ENCODE peak calls at places on chromosome 7, in six cellular contexts. One of them, this sample, is unnamed.

GRCh38 chr7:74430961-74431466 is 22.7 kb upstream of the GTF2IRD1 start:
- DNase-seq in neuronal stem cell: no peak
- DNase-seq in SJSA1: no peak
- DNase-seq in CD8-positive, alpha-beta memory T cell: no peak
- DNase-seq in psoas muscle: no peak
- DNase-seq in CD4-positive, alpha-beta memory T cell: no peak
- DNase-seq in this sample: peak

GRCh38 chr7:69412331-69413146 is 185.7 kb upstream of the AUTS2 start:
- DNase-seq in neuronal stem cell: no peak
- DNase-seq in SJSA1: no peak
- DNase-seq in CD8-positive, alpha-beta memory T cell: peak
- DNase-seq in psoas muscle: peak
- DNase-seq in CD4-positive, alpha-beta memory T cell: no peak
- DNase-seq in this sample: no peak

GRCh38 chr7:9718071-9718470 is 1255.6 kb upstream of the PHF14 start:
- DNase-seq in neuronal stem cell: no peak
- DNase-seq in SJSA1: no peak
- DNase-seq in CD8-positive, alpha-beta memory T cell: no peak
- DNase-seq in psoas muscle: no peak
- DNase-seq in CD4-positive, alpha-beta memory T cell: no peak
- DNase-seq in this sample: no peak

GRCh38 chr7:132758983-132759382 is 182.7 kb upstream of the PLXNA4 start:
- DNase-seq in neuronal stem cell: no peak
- DNase-seq in SJSA1: no peak
- DNase-seq in CD8-positive, alpha-beta memory T cell: no peak
- DNase-seq in psoas muscle: no peak
- DNase-seq in CD4-positive, alpha-beta memory T cell: no peak
- DNase-seq in this sample: no peak

GRCh38 chr7:117269417-117269816 is 53.4 kb downstream of the WNT2 start:
- DNase-seq in neuronal stem cell: no peak
- DNase-seq in SJSA1: no peak
- DNase-seq in CD8-positive, alpha-beta memory T cell: no peak
- DNase-seq in psoas muscle: no peak
- DNase-seq in CD4-positive, alpha-beta memory T cell: no peak
- DNase-seq in this sample: no peak

GRCh38 chr7:100763556-100764140 is 30.3 kb downstream of the ZAN start:
- DNase-seq in neuronal stem cell: no peak
- DNase-seq in SJSA1: no peak
- DNase-seq in CD8-positive, alpha-beta memory T cell: no peak
- DNase-seq in psoas muscle: no peak
- DNase-seq in CD4-positive, alpha-beta memory T cell: no peak
- DNase-seq in this sample: no peak

GRCh38 chr7:124489925-124490324 is 275.7 kb downstream of the GPR37 start:
- DNase-seq in neuronal stem cell: no peak
- DNase-seq in SJSA1: no peak
- DNase-seq in CD8-positive, alpha-beta memory T cell: no peak
- DNase-seq in psoas muscle: no peak
- DNase-seq in CD4-positive, alpha-beta memory T cell: no peak
- DNase-seq in this sample: no peak

GRCh38 chr7:43586251-43586900 is 3.5 kb downstream of the STK17A start:
- DNase-seq in neuronal stem cell: no peak
- DNase-seq in SJSA1: no peak
- DNase-seq in CD8-positive, alpha-beta memory T cell: no peak
- DNase-seq in psoas muscle: no peak
- DNase-seq in CD4-positive, alpha-beta memory T cell: peak
- DNase-seq in this sample: no peak

GRCh38 chr7:32511791-32512190 is 16.5 kb downstream of the AVL9 start:
- DNase-seq in neuronal stem cell: no peak
- DNase-seq in SJSA1: no peak
- DNase-seq in CD8-positive, alpha-beta memory T cell: no peak
- DNase-seq in psoas muscle: no peak
- DNase-seq in CD4-positive, alpha-beta memory T cell: no peak
- DNase-seq in this sample: no peak

GRCh38 chr7:99046722-99047121 is 97.2 kb downstream of the SMURF1 start:
- DNase-seq in neuronal stem cell: no peak
- DNase-seq in SJSA1: no peak
- DNase-seq in CD8-positive, alpha-beta memory T cell: no peak
- DNase-seq in psoas muscle: no peak
- DNase-seq in CD4-positive, alpha-beta memory T cell: no peak
- DNase-seq in this sample: no peak

GRCh38 chr7:106573125-106573663 is 87.8 kb downstream of the CCDC71L start:
- DNase-seq in neuronal stem cell: no peak
- DNase-seq in SJSA1: no peak
- DNase-seq in CD8-positive, alpha-beta memory T cell: no peak
- DNase-seq in psoas muscle: no peak
- DNase-seq in CD4-positive, alpha-beta memory T cell: no peak
- DNase-seq in this sample: no peak

GRCh38 chr7:75638607-75639070 is 100.1 kb downstream of the HIP1 start:
- DNase-seq in neuronal stem cell: peak
- DNase-seq in SJSA1: peak
- DNase-seq in CD8-positive, alpha-beta memory T cell: no peak
- DNase-seq in psoas muscle: peak
- DNase-seq in CD4-positive, alpha-beta memory T cell: no peak
- DNase-seq in this sample: peak

GRCh38 chr7:50703654-50704053 is 79.0 kb downstream of the GRB10 start:
- DNase-seq in neuronal stem cell: no peak
- DNase-seq in SJSA1: no peak
- DNase-seq in CD8-positive, alpha-beta memory T cell: no peak
- DNase-seq in psoas muscle: no peak
- DNase-seq in CD4-positive, alpha-beta memory T cell: no peak
- DNase-seq in this sample: no peak

GRCh38 chr7:131289051-131289450 is 38.6 kb upstream of the MKLN1 start:
- DNase-seq in neuronal stem cell: no peak
- DNase-seq in SJSA1: no peak
- DNase-seq in CD8-positive, alpha-beta memory T cell: no peak
- DNase-seq in psoas muscle: no peak
- DNase-seq in CD4-positive, alpha-beta memory T cell: no peak
- DNase-seq in this sample: no peak

GRCh38 chr7:47091141-47091540 is 490.8 kb downstream of the TNS3 start:
- DNase-seq in neuronal stem cell: no peak
- DNase-seq in SJSA1: no peak
- DNase-seq in CD8-positive, alpha-beta memory T cell: no peak
- DNase-seq in psoas muscle: no peak
- DNase-seq in CD4-positive, alpha-beta memory T cell: no peak
- DNase-seq in this sample: no peak

GRCh38 chr7:6476596-6477374 is 29.0 kb upstream of the DAGLB start:
- DNase-seq in neuronal stem cell: no peak
- DNase-seq in SJSA1: no peak
- DNase-seq in CD8-positive, alpha-beta memory T cell: no peak
- DNase-seq in psoas muscle: no peak
- DNase-seq in CD4-positive, alpha-beta memory T cell: no peak
- DNase-seq in this sample: no peak

GRCh38 chr7:52270301-52270700 is 765.1 kb upstream of the POM121L12 start:
- DNase-seq in neuronal stem cell: no peak
- DNase-seq in SJSA1: no peak
- DNase-seq in CD8-positive, alpha-beta memory T cell: no peak
- DNase-seq in psoas muscle: no peak
- DNase-seq in CD4-positive, alpha-beta memory T cell: no peak
- DNase-seq in this sample: no peak

GRCh38 chr7:122619664-122620063 is 79.3 kb downstream of the RNF133 start:
- DNase-seq in neuronal stem cell: no peak
- DNase-seq in SJSA1: no peak
- DNase-seq in CD8-positive, alpha-beta memory T cell: no peak
- DNase-seq in psoas muscle: no peak
- DNase-seq in CD4-positive, alpha-beta memory T cell: no peak
- DNase-seq in this sample: no peak

GRCh38 chr7:5218564-5219360 is 28.7 kb downstream of the WIPI2 start:
- DNase-seq in neuronal stem cell: no peak
- DNase-seq in SJSA1: no peak
- DNase-seq in CD8-positive, alpha-beta memory T cell: no peak
- DNase-seq in psoas muscle: no peak
- DNase-seq in CD4-positive, alpha-beta memory T cell: no peak
- DNase-seq in this sample: no peak

GRCh38 chr7:45294559-45294958 is 137.0 kb downstream of the RAMP3 start:
- DNase-seq in neuronal stem cell: no peak
- DNase-seq in SJSA1: no peak
- DNase-seq in CD8-positive, alpha-beta memory T cell: no peak
- DNase-seq in psoas muscle: no peak
- DNase-seq in CD4-positive, alpha-beta memory T cell: no peak
- DNase-seq in this sample: no peak

GRCh38 chr7:101094791-101095375 is 9.6 kb downstream of the TRIM56 start:
- DNase-seq in neuronal stem cell: no peak
- DNase-seq in SJSA1: peak
- DNase-seq in CD8-positive, alpha-beta memory T cell: no peak
- DNase-seq in psoas muscle: peak
- DNase-seq in CD4-positive, alpha-beta memory T cell: no peak
- DNase-seq in this sample: no peak

GRCh38 chr7:17941171-17941490 is 837 bp upstream of the SNX13 start:
- DNase-seq in neuronal stem cell: no peak
- DNase-seq in SJSA1: no peak
- DNase-seq in CD8-positive, alpha-beta memory T cell: no peak
- DNase-seq in psoas muscle: no peak
- DNase-seq in CD4-positive, alpha-beta memory T cell: peak
- DNase-seq in this sample: no peak
- H3K27ac ChIP-seq in neuronal stem cell: no peak
- H3K27ac ChIP-seq in SJSA1: no peak
- H3K27ac ChIP-seq in CD8-positive, alpha-beta memory T cell: peak
- H3K27ac ChIP-seq in psoas muscle: peak
- H3K27ac ChIP-seq in CD4-positive, alpha-beta memory T cell: peak
- H3K27ac ChIP-seq in this sample: peak

DNA sequence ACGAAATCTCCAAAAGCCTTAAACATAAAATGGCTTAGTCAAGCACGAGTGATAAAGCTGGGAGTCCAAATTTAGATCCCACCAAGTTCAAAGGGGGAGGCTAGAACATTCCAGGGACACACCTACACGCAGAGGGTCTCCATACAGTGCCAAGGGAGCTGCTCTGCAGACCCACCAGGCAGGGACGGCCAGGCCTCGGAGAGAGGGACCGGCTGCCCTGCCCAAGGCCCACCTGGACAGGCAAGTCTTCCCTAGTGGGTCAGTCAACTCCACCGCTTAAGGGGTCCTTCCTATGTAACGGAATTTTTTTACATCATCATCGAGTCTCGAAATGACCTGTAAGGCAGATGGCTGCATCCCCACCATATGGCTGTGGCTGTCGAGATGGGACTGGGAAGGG is 28.5 kb downstream of the AMZ1 start:
- DNase-seq in neuronal stem cell: no peak
- DNase-seq in SJSA1: no peak
- DNase-seq in CD8-positive, alpha-beta memory T cell: no peak
- DNase-seq in psoas muscle: no peak
- DNase-seq in CD4-positive, alpha-beta memory T cell: no peak
- DNase-seq in this sample: no peak
- H3K27ac ChIP-seq in neuronal stem cell: no peak
- H3K27ac ChIP-seq in SJSA1: no peak
- H3K27ac ChIP-seq in CD8-positive, alpha-beta memory T cell: peak
- H3K27ac ChIP-seq in psoas muscle: no peak
- H3K27ac ChIP-seq in CD4-positive, alpha-beta memory T cell: no peak
- H3K27ac ChIP-seq in this sample: no peak

GRCh38 chr7:22572292-22572691 is 72.3 kb upstream of the STEAP1B start:
- DNase-seq in neuronal stem cell: no peak
- DNase-seq in SJSA1: peak
- DNase-seq in CD8-positive, alpha-beta memory T cell: no peak
- DNase-seq in psoas muscle: no peak
- DNase-seq in CD4-positive, alpha-beta memory T cell: no peak
- DNase-seq in this sample: no peak

GRCh38 chr7:22569586-22570321 is 69.8 kb upstream of the STEAP1B start:
- DNase-seq in neuronal stem cell: no peak
- DNase-seq in SJSA1: no peak
- DNase-seq in CD8-positive, alpha-beta memory T cell: no peak
- DNase-seq in psoas muscle: no peak
- DNase-seq in CD4-positive, alpha-beta memory T cell: no peak
- DNase-seq in this sample: no peak

GRCh38 chr7:22574756-22575517 is 74.9 kb upstream of the STEAP1B start:
- DNase-seq in neuronal stem cell: no peak
- DNase-seq in SJSA1: no peak
- DNase-seq in CD8-positive, alpha-beta memory T cell: no peak
- DNase-seq in psoas muscle: no peak
- DNase-seq in CD4-positive, alpha-beta memory T cell: no peak
- DNase-seq in this sample: no peak

GRCh38 chr7:22571776-22572175 is 71.8 kb upstream of the STEAP1B start:
- DNase-seq in neuronal stem cell: no peak
- DNase-seq in SJSA1: no peak
- DNase-seq in CD8-positive, alpha-beta memory T cell: no peak
- DNase-seq in psoas muscle: no peak
- DNase-seq in CD4-positive, alpha-beta memory T cell: no peak
- DNase-seq in this sample: no peak

GRCh38 chr7:22572937-22573336 is 72.9 kb upstream of the STEAP1B start:
- DNase-seq in neuronal stem cell: no peak
- DNase-seq in SJSA1: peak
- DNase-seq in CD8-positive, alpha-beta memory T cell: no peak
- DNase-seq in psoas muscle: no peak
- DNase-seq in CD4-positive, alpha-beta memory T cell: no peak
- DNase-seq in this sample: no peak
- H3K27ac ChIP-seq in neuronal stem cell: no peak
- H3K27ac ChIP-seq in SJSA1: peak
- H3K27ac ChIP-seq in CD8-positive, alpha-beta memory T cell: no peak
- H3K27ac ChIP-seq in psoas muscle: no peak
- H3K27ac ChIP-seq in CD4-positive, alpha-beta memory T cell: no peak
- H3K27ac ChIP-seq in this sample: no peak

GRCh38 chr7:151896486-151896885 is 19.6 kb upstream of the PRKAG2 start:
- DNase-seq in neuronal stem cell: no peak
- DNase-seq in SJSA1: no peak
- DNase-seq in CD8-positive, alpha-beta memory T cell: no peak
- DNase-seq in psoas muscle: no peak
- DNase-seq in CD4-positive, alpha-beta memory T cell: no peak
- DNase-seq in this sample: no peak

GRCh38 chr7:151895008-151895661 is 18.2 kb upstream of the PRKAG2 start:
- DNase-seq in neuronal stem cell: no peak
- DNase-seq in SJSA1: peak
- DNase-seq in CD8-positive, alpha-beta memory T cell: no peak
- DNase-seq in psoas muscle: no peak
- DNase-seq in CD4-positive, alpha-beta memory T cell: no peak
- DNase-seq in this sample: no peak

GRCh38 chr7:151897201-151897711 is 20.3 kb upstream of the PRKAG2 start:
- DNase-seq in neuronal stem cell: no peak
- DNase-seq in SJSA1: no peak
- DNase-seq in CD8-positive, alpha-beta memory T cell: no peak
- DNase-seq in psoas muscle: no peak
- DNase-seq in CD4-positive, alpha-beta memory T cell: no peak
- DNase-seq in this sample: peak

GRCh38 chr7:151894131-151895007 is 17.5 kb upstream of the PRKAG2 start:
- DNase-seq in neuronal stem cell: no peak
- DNase-seq in SJSA1: peak
- DNase-seq in CD8-positive, alpha-beta memory T cell: no peak
- DNase-seq in psoas muscle: no peak
- DNase-seq in CD4-positive, alpha-beta memory T cell: no peak
- DNase-seq in this sample: no peak

DNA sequence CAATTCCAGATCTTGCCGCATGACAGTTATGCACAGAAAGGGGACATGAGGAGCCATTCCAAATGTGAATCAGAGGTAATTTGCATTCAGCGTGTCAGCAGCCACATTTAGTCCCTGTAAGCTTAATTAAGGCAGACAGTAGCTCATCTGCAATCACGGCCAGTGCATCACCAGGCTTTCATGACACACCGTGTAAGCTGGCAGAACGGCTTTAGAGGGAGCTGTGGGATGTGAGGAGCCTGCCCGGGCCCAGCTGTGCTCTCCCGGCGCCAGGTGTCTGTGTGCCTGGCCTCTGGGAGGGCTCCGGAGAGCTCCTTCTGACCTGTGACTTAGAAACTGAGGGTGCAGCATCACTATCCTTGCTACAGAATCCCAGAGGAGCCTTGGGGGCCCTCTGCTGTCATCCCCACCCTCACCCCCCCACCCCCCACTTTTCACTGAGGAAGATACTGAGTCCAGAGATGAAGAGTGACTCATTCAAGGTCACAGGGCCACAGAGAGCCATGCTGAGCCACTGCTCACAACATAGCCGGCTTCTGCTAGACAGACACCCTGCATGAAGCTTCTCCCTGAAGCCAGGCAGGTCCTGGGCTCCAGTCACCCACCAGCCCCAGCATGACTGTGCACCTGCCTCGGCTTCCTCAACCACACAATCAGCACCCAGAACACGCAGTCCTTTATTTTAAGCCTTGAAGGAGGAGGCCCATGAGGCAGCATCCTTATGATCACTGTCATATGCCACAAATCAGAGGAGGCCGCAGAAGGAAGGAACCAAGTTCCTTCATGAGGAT is 19.0 kb upstream of the PRKAG2 start:
- DNase-seq in neuronal stem cell: no peak
- DNase-seq in SJSA1: no peak
- DNase-seq in CD8-positive, alpha-beta memory T cell: no peak
- DNase-seq in psoas muscle: no peak
- DNase-seq in CD4-positive, alpha-beta memory T cell: no peak
- DNase-seq in this sample: no peak
- H3K27ac ChIP-seq in neuronal stem cell: no peak
- H3K27ac ChIP-seq in SJSA1: no peak
- H3K27ac ChIP-seq in CD8-positive, alpha-beta memory T cell: no peak
- H3K27ac ChIP-seq in psoas muscle: no peak
- H3K27ac ChIP-seq in CD4-positive, alpha-beta memory T cell: no peak
- H3K27ac ChIP-seq in this sample: no peak

This sample was measured in caudate nucleus.